ENCODE peak calls at places on chromosomes 12 and 14, in seven cellular contexts. Q, W, G, Y, X, D and L are unnamed samples.

GRCh38 chr14:103679351-103679750 is 35.9 kb downstream of the XRCC3 start:
- DNase-seq in Q (no peak), G (peak; percentile 47), Y (peak; percentile 40), D (peak; percentile 51), X (no peak), W (no peak), L (peak; percentile 90)

GRCh38 chr14:61609143-61609851 is 86.0 kb upstream of the HIF1A start:
- DNase-seq in D (no peak), Y (no peak), G (no peak), W (no peak), Q (no peak), X (no peak), L (no peak)

GRCh38 chr12:116164976-116165425 is 112.5 kb downstream of the MED13L start:
- DNase-seq in D (no peak), Y (no peak), G (peak; percentile 31), Q (no peak), W (no peak), X (no peak), L (no peak)

GRCh38 chr14:89719371-89720075 is 235.0 kb downstream of the EFCAB11 start:
- DNase-seq in G (no peak), Q (no peak), Y (no peak), X (no peak), W (no peak), D (no peak), L (peak; percentile 36)

GRCh38 chr12:132400011-132400641 is 70.7 kb upstream of the GALNT9 start:
- DNase-seq in D (no peak), X (no peak), Q (peak; percentile 59), Y (no peak), G (no peak), W (no peak), L (no peak)

GRCh38 chr12:63079791-63080395 is 71.1 kb downstream of the AVPR1A start:
- DNase-seq in Q (no peak), W (no peak), D (no peak), G (no peak), Y (no peak), X (no peak), L (no peak)

GRCh38 chr14:41925409-41925808 is 318.7 kb downstream of the LRFN5 start:
- DNase-seq in W (no peak), Q (no peak), G (peak; percentile 33), Y (no peak), X (no peak), D (no peak), L (no peak)

GRCh38 chr14:94046696-94047250 is 20.6 kb downstream of the OTUB2 start:
- DNase-seq in Y (no peak), G (no peak), W (no peak), X (peak; percentile 53), D (peak; percentile 2), Q (no peak), L (no peak)

GRCh38 chr12:122681814-122682213 is 21.3 kb downstream of the HCAR2 start:
- DNase-seq in W (no peak), D (no peak), X (no peak), G (no peak), Y (no peak), Q (no peak), L (no peak)

GRCh38 chr14:61720302-61720677 is 25.0 kb downstream of the HIF1A start:
- DNase-seq in Q (no peak), W (no peak), Y (no peak), X (no peak), D (no peak), G (no peak), L (no peak)

GRCh38 chr12:8827551-8828347 is 5.3 kb downstream of the A2ML1 start:
- DNase-seq in Y (no peak), G (no peak), W (no peak), Q (no peak), X (no peak), D (no peak), L (no peak)

GRCh38 chr12:15584366-15585041 is 204.7 kb downstream of the EPS8 start:
- DNase-seq in Q (no peak), D (no peak), W (no peak), X (no peak), G (peak; percentile 79), Y (no peak), L (no peak)

GRCh38 chr12:21675096-21675495 is 17.5 kb upstream of the LDHB start:
- DNase-seq in Y (no peak), G (no peak), D (no peak), X (no peak), W (no peak), Q (no peak), L (no peak)

GRCh38 chr12:20044836-20045235 is 323.5 kb upstream of the PDE3A start:
- DNase-seq in G (peak; percentile 2), X (no peak), Q (no peak), W (no peak), D (no peak), Y (no peak), L (no peak)

GRCh38 chr12:12181516-12181915 is 85.3 kb downstream of the LRP6 start:
- DNase-seq in G (no peak), Q (no peak), Y (no peak), X (no peak), D (no peak), W (no peak), L (no peak)

GRCh38 chr14:95196268-95196667 is 38.9 kb upstream of the DICER1 start:
- DNase-seq in D (no peak), X (no peak), W (no peak), Y (no peak), Q (peak; percentile 36), G (peak; percentile 27), L (no peak)

GRCh38 chr12:111269688-111270087 is 99.2 kb downstream of the PHETA1 start:
- DNase-seq in G (no peak), Q (no peak), D (no peak), W (no peak), X (no peak), Y (no peak), L (no peak)

GRCh38 chr12:111270773-111271172 is 98.1 kb downstream of the PHETA1 start:
- DNase-seq in W (no peak), D (no peak), Q (no peak), G (no peak), X (no peak), Y (no peak), L (no peak)

GRCh38 chr12:111268738-111269572 is 99.9 kb downstream of the PHETA1 start:
- DNase-seq in G (no peak), W (no peak), X (no peak), Y (no peak), Q (peak; percentile 60), D (no peak), L (no peak)

GRCh38 chr12:111271674-111272418 is 97.0 kb downstream of the PHETA1 start:
- DNase-seq in Q (no peak), Y (no peak), X (no peak), G (no peak), D (no peak), W (no peak), L (no peak)

DNA sequence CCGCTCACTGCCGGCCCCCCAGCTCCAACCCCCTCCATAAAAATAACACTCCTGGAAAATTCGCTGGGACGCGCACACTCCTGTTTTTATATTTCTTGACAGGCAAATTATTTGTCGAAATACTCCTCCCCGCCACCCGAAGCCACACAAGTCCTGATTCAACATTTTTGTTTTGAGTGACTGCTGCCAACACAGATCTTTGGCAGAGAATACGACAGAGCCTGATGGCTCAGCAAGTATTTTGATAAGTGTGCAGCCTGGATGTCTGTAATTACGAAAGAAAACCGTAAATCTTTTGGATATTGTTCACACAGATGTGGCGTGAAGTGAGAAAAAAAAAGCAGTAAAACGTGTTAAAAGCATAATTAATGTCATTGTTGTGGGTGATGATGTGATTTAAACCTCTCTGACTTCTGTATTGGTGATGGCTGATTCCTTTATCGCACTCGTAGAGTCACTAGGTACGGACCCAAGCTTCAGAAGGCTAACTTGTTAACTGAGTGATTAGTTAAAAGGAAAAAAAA is 98.7 kb downstream of the PHETA1 start:
- DNase-seq in W (no peak), Y (no peak), D (no peak), G (no peak), Q (no peak), X (no peak), L (no peak)
- TF ChIP-seq EP300 in W (no peak), Y (no peak), D (no peak), G (no peak), Q (no peak), X (no peak), L (no peak)

GRCh38 chr12:67268335-67268895 is 743 bp upstream of the CAND1 start:
- DNase-seq in D (peak; percentile 88), X (peak; percentile 92), W (peak; percentile 84), Y (peak; percentile 87), Q (peak; percentile 95), G (peak; percentile 99), L (peak; percentile 96)

GRCh38 chr12:67268896-67269631 is at the start of gene CAND1:
- DNase-seq in G (peak; percentile 99), X (peak; percentile 98), Y (peak; percentile 97), Q (peak; percentile 86), D (peak; percentile 97), W (peak; percentile 99), L (peak; percentile 96)

GRCh38 chr12:67271976-67272375 is 2.8 kb downstream of the CAND1 start:
- DNase-seq in Q (no peak), X (no peak), W (no peak), G (no peak), Y (no peak), D (no peak), L (no peak)

GRCh38 chr12:67270622-67271021 is 1.5 kb downstream of the CAND1 start:
- DNase-seq in X (no peak), W (no peak), D (no peak), G (no peak), Y (no peak), Q (no peak), L (no peak)

GRCh38 chr12:67269632-67270578 is 747 bp downstream of the CAND1 start:
- DNase-seq in G (peak; percentile 46), X (no peak), W (peak; percentile 71), D (peak; percentile 54), Y (peak; percentile 52), Q (peak; percentile 44), L (peak; percentile 44)
- TF ChIP-seq POLR2A in G (peak; percentile 1), X (no peak), W (no peak), D (peak; percentile 75), Y (no peak), Q (no peak), L (peak; percentile 61)

GRCh38 chr14:72738181-72738611 is 155.7 kb downstream of the DPF3 start:
- DNase-seq in Y (peak; percentile 15), W (no peak), G (no peak), Q (no peak), D (no peak), X (no peak), L (no peak)

GRCh38 chr14:72739446-72740405 is 154.2 kb downstream of the DPF3 start:
- DNase-seq in Q (no peak), Y (peak; percentile 9), W (no peak), G (no peak), D (no peak), X (peak; percentile 41), L (no peak)

GRCh38 chr14:72737560-72737943 is 156.3 kb downstream of the DPF3 start:
- DNase-seq in Q (no peak), G (no peak), W (no peak), Y (no peak), D (no peak), X (no peak), L (no peak)

GRCh38 chr14:72736348-72736747 is 157.6 kb downstream of the DPF3 start:
- DNase-seq in G (peak; percentile 31), D (no peak), X (peak; percentile 13), Y (peak; percentile 21), W (no peak), Q (peak; percentile 49), L (no peak)

GRCh38 chr14:72736791-72737559 is 156.9 kb downstream of the DPF3 start:
- DNase-seq in G (no peak), D (no peak), X (peak; percentile 11), Q (no peak), W (no peak), Y (no peak), L (no peak)
- TF ChIP-seq CTCF in G (no peak), D (peak; percentile 0), X (no peak), Q (no peak), W (no peak), Y (no peak), L (no peak)

GRCh38 chr12:46524778-46525177 is 152.2 kb upstream of the SLC38A2 start:
- DNase-seq in X (peak; percentile 88), W (peak; percentile 83), Y (peak; percentile 58), D (peak; percentile 75), Q (no peak), G (peak; percentile 27), L (peak; percentile 51)
- TF ChIP-seq EP300 in X (no peak), W (no peak), Y (peak; percentile 8), D (no peak), Q (no peak), G (no peak), L (no peak)